ENCODE peak calls at places on chromosomes 3 and 15, in seven cellular contexts. D is A549, A is esophagus squamous epithelium, L is tibial artery, T is heart left ventricle, H is left ventricle myocardium inferior, C is sigmoid colon. F is an unnamed sample.
A peak's percentile ranks its signal among the peaks of the same experiment; 100 is the strongest.

GRCh38 chr15:78570710-78571109 is 5.4 kb downstream of the CHRNA5 start:
- DNase-seq in H (no peak), C (no peak), T (no peak), L (no peak), A (no peak), D (no peak), F (no peak)

GRCh38 chr3:10774129-10774670 is 41.8 kb upstream of the SLC6A11 start:
- DNase-seq in C (no peak), T (no peak), A (no peak), D (no peak), L (no peak), H (no peak), F (no peak)

GRCh38 chr15:43505723-43506122 is 11.7 kb upstream of the MAP1A start:
- DNase-seq in T (no peak), L (no peak), D (no peak), H (no peak), A (no peak), C (no peak), F (no peak)

GRCh38 chr15:60551147-60551780 is 72.3 kb upstream of the ICE2 start:
- DNase-seq in D (no peak), H (no peak), A (no peak), C (no peak), T (no peak), L (no peak), F (no peak)

GRCh38 chr15:78315686-78316085 is 16.3 kb upstream of the SKIC8 start:
- DNase-seq in L (no peak), T (no peak), A (no peak), C (peak; percentile 50), H (no peak), D (no peak), F (no peak)

GRCh38 chr3:146498002-146498736 is 28.8 kb upstream of the PLSCR2 start:
- DNase-seq in D (no peak), H (no peak), A (no peak), T (no peak), C (no peak), L (no peak), F (no peak)

GRCh38 chr15:93485922-93486327 is 396.9 kb upstream of the RGMA start:
- DNase-seq in T (peak; percentile 58), A (no peak), L (peak; percentile 50), D (no peak), H (peak; percentile 68), C (peak; percentile 82), F (no peak)

GRCh38 chr15:42118650-42119531 is 24.5 kb upstream of the PLA2G4D start:
- DNase-seq in D (no peak), H (no peak), T (no peak), C (no peak), A (no peak), L (no peak), F (no peak)

GRCh38 chr3:157134620-157135191 is 25.2 kb downstream of the CCNL1 start:
- DNase-seq in L (peak; percentile 77), C (no peak), T (no peak), H (no peak), A (no peak), D (no peak), F (no peak)

GRCh38 chr3:63687569-63688233 is 35.2 kb downstream of the SNTN start:
- DNase-seq in H (no peak), D (no peak), A (no peak), T (no peak), C (no peak), L (no peak), F (no peak)

GRCh38 chr3:160587105-160587504 is 21.7 kb upstream of the KPNA4 start:
- DNase-seq in D (no peak), H (no peak), L (no peak), A (no peak), T (no peak), C (no peak), F (no peak)

GRCh38 chr15:61994216-61994615 is 66.0 kb downstream of the VPS13C start:
- DNase-seq in C (no peak), A (no peak), D (no peak), T (no peak), L (no peak), H (no peak), F (no peak)

GRCh38 chr3:121752261-121752660 is 2.7 kb upstream of the GOLGB1 start:
- DNase-seq in D (no peak), L (no peak), T (no peak), H (no peak), C (no peak), A (no peak), F (no peak)

GRCh38 chr3:112411425-112411824 is 78.5 kb downstream of the CD200 start:
- DNase-seq in A (no peak), C (no peak), L (no peak), T (no peak), D (no peak), H (no peak), F (no peak)

GRCh38 chr3:41200669-41201021 is 1.3 kb downstream of the CTNNB1 start:
- DNase-seq in L (peak; percentile 38), T (no peak), D (no peak), H (no peak), A (no peak), C (no peak), F (no peak)

GRCh38 chr3:41202834-41203345 is 3.6 kb downstream of the CTNNB1 start:
- DNase-seq in H (no peak), D (no peak), T (no peak), L (no peak), C (no peak), A (no peak), F (no peak)

GRCh38 chr3:41204369-41204768 is 5.1 kb downstream of the CTNNB1 start:
- DNase-seq in T (no peak), D (no peak), A (no peak), L (no peak), H (no peak), C (no peak), F (no peak)

GRCh38 chr3:41199866-41200668 is 762 bp downstream of the CTNNB1 start:
- DNase-seq in L (peak; percentile 22), T (peak; percentile 45), D (peak; percentile 33), C (peak; percentile 70), A (no peak), H (peak; percentile 37), F (peak; percentile 9)

GRCh38 chr3:41202075-41202833 is 2.9 kb downstream of the CTNNB1 start:
- DNase-seq in H (no peak), L (no peak), A (no peak), T (no peak), C (no peak), D (no peak), F (no peak)
- H3K4me3 ChIP-seq in H (peak overlapping the region; percentile 84), L (peak overlapping the region; percentile 80), A (peak overlapping the region; percentile 95), T (peak overlapping the region; percentile 87), C (no peak overlapping the region), D (peak overlapping the region; percentile 95), F (peak overlapping the region; percentile 96)

GRCh38 chr3:13896473-13897154 is 16.7 kb upstream of the WNT7A start:
- DNase-seq in L (peak; percentile 55), T (no peak), C (peak; percentile 72), D (peak; percentile 46), A (no peak), H (no peak), F (no peak)
- TF ChIP-seq CTCF in L (peak; percentile 73), T (peak; percentile 73), C (peak; percentile 67), D (peak; percentile 69), A (peak; percentile 69), H (peak; percentile 80), F (peak; percentile 69)

DNA sequence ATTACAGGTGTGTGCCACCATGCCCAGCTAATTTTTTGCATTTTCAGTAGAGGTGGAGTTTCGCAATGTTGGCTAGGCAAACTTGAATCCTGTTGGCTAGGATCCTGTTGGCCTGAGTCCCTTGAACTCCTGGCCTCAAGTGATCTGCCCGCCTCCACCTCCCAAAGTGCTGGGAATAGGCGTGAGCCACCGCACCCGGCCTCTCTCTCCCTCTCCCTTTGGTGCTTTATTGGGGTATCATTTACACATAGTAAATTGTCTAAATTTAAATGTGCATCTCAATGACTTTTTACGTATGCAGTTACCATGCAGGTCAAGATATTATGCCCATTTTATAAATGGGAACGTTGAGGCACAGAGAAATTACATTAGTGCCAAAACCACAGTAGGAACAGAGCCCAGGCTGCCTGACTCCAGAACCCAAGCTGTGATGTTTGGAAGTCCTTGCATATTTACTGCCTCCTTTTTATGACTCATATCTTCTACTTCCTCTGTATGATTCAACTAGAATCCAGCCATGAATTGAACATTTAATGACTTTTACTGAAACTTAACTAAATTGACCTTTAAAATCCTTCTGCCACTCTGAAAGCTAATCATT is 34.0 kb upstream of the RPP14 start:
- DNase-seq in T (no peak), L (no peak), D (peak; percentile 49), C (no peak), A (no peak), H (no peak), F (no peak)
- H3K27ac ChIP-seq in T (no peak overlapping the region), L (no peak overlapping the region), D (no peak overlapping the region), C (no peak overlapping the region), A (no peak overlapping the region), H (no peak overlapping the region), F (no peak overlapping the region)

GRCh38 chr3:9553021-9553948 is at the start of gene LHFPL4:
- DNase-seq in L (no peak), C (no peak), A (no peak), T (no peak), D (no peak), H (no peak), F (peak; percentile 11)

GRCh38 chr3:9553949-9554513 is 409 bp upstream of the LHFPL4 start:
- DNase-seq in T (no peak), A (no peak), L (no peak), H (no peak), C (no peak), D (no peak), F (no peak)

GRCh38 chr3:9549600-9549999 is 4.0 kb downstream of the LHFPL4 start:
- DNase-seq in L (no peak), A (no peak), C (no peak), H (no peak), D (no peak), T (no peak), F (no peak)

GRCh38 chr3:9550999-9551398 is 2.6 kb downstream of the LHFPL4 start:
- DNase-seq in L (no peak), D (no peak), T (no peak), C (no peak), H (no peak), A (no peak), F (no peak)

DNA sequence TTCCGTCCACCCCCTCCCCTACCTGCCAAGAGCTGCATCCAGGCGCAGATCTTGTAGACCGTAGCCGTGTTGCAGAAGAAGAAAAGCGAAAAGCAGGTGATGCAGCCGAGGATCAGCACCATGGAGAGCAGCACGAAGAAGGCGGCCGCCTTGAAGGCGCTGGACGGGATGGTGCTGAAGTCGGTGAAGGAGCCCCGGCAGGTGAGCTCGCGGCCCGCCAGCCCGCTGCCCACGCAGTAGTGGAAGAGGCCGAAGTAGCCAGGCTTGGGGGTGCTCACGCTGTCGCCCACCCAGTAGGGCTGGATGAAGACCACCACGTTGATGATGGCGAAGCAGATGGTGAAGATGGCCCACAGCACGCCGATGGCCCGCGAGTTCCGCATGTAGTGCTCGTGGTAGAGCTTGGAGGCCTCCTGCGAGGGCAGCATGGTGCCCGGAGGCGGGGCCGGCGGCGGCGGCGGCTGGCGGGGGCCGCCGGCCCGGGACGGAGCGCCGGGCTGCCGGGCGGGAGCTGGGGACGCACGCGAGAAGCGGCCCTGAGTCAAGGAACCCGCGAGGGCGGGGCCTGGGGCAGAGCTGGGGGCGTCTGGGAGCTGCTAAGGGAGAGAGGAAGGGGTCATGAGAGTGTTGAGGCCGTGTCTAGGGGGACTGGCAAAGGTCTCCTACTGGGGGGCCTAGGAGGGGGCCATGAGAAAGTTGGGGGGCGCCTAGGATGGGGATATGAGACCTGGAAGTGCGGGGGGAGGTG is 1.2 kb downstream of the LHFPL4 start:
- DNase-seq in C (no peak), L (no peak), T (peak; percentile 31), A (no peak), H (peak; percentile 20), D (no peak), F (peak; percentile 36)
- H3K4me3 ChIP-seq in C (no peak overlapping the region), L (no peak overlapping the region), T (no peak overlapping the region), A (no peak overlapping the region), H (no peak overlapping the region), D (no peak overlapping the region), F (peak overlapping the region; percentile 52)

GRCh38 chr15:76336254-76337046 is at the start of gene ISL2:
- DNase-seq in T (peak; percentile 54), H (no peak), C (peak; percentile 97), D (peak; percentile 100), A (peak; percentile 23), L (no peak), F (peak; percentile 75)
- TF ChIP-seq CTCF in T (no peak), H (no peak), C (no peak), D (no peak), A (no peak), L (no peak), F (no peak)